ENCODE peak calls at places on chromosomes 3 and 15, in seven cellular contexts. T is fibroblast of pulmonary artery, Q is NCI-H345, H is NAMALWA, J is hypothalamus, I is pons, D is RWPE1. B is an unnamed sample.
A peak's percentile ranks its signal among the peaks of the same experiment; 100 is the strongest.

GRCh38 chr3:127688022-127688415 is 15.3 kb downstream of the ABTB1 start:
- DNase-seq in T (no peak), Q (no peak), H (no peak), J (no peak), I (no peak), D (no peak), B (no peak)

GRCh38 chr3:99867594-99868437 is 50.2 kb downstream of the CMSS1 start:
- DNase-seq in T (no peak), Q (no peak), H (no peak), J (no peak), I (no peak), D (no peak), B (no peak)

GRCh38 chr3:13546667-13547171 is 2.2 kb upstream of the FBLN2 start:
- DNase-seq in T (peak; percentile 54), Q (no peak), H (no peak), J (no peak), I (no peak), D (no peak), B (no peak)

GRCh38 chr3:47004369-47005211 is 25.1 kb downstream of the NBEAL2 start:
- DNase-seq in T (no peak), Q (no peak), H (no peak), J (no peak), I (no peak), D (no peak), B (no peak)

GRCh38 chr15:96326551-96327154 is 3.8 kb upstream of the NR2F2 start:
- DNase-seq in T (peak; percentile 74), Q (peak; percentile 35), H (no peak), J (no peak), I (no peak), D (no peak), B (no peak)

GRCh38 chr3:135927170-135927569 is 38.4 kb upstream of the PPP2R3A start:
- DNase-seq in T (no peak), Q (no peak), H (no peak), J (no peak), I (no peak), D (peak; percentile 83), B (no peak)

GRCh38 chr3:184780981-184781515 is 30.9 kb upstream of the VPS8 start:
- DNase-seq in T (no peak), Q (no peak), H (no peak), J (no peak), I (no peak), D (no peak), B (no peak)

GRCh38 chr3:18680759-18681158 is 255.6 kb upstream of the SATB1 start:
- DNase-seq in T (no peak), Q (no peak), H (no peak), J (no peak), I (no peak), D (no peak), B (no peak)

GRCh38 chr3:100775669-100776068 is 66.4 kb downstream of the TFG start:
- DNase-seq in T (no peak), Q (no peak), H (no peak), J (no peak), I (no peak), D (no peak), B (no peak)

GRCh38 chr3:148042663-148043445 is 633.7 kb downstream of the ZIC1 start:
- DNase-seq in T (peak; percentile 62), Q (no peak), H (no peak), J (no peak), I (no peak), D (no peak), B (no peak)

B was measured in KBM-7.